ENCODE peak calls at places on chromosomes 16 and 17, in four cellular contexts. Z is HCT116, U is SK-N-SH, X is GM12878. T is an unnamed sample.

GRCh38 chr17:72715906-72716572 is 376.4 kb downstream of the SLC39A11 start:
- DNase-seq in X (no peak), Z (peak; percentile 100), U (no peak), T (no peak)

GRCh38 chr17:71412803-71413202 is 708.0 kb upstream of the SOX9 start:
- DNase-seq in U (no peak), X (no peak), Z (peak; percentile 93), T (no peak)

GRCh38 chr16:16915771-16916170 is 536.8 kb downstream of the NPIPA7 start:
- DNase-seq in X (no peak), U (no peak), Z (no peak), T (no peak)

GRCh38 chr17:79116575-79117368 is 42.1 kb downstream of the ENGASE start:
- DNase-seq in U (no peak), X (no peak), Z (no peak), T (no peak)

GRCh38 chr16:57194512-57194911 is 8.4 kb downstream of the RSPRY1 start:
- DNase-seq in Z (peak; percentile 54), U (peak; percentile 25), X (no peak), T (peak; percentile 22)

GRCh38 chr17:78759203-78759968 is 22.7 kb downstream of the CYTH1 start:
- DNase-seq in U (peak; percentile 58), Z (no peak), X (no peak), T (no peak)

GRCh38 chr16:7745321-7745720 is 412.7 kb downstream of the RBFOX1 start:
- DNase-seq in U (no peak), X (no peak), Z (no peak), T (no peak)

GRCh38 chr16:7505495-7505894 is 172.8 kb downstream of the RBFOX1 start:
- DNase-seq in X (no peak), Z (no peak), U (no peak), T (no peak)

GRCh38 chr17:74770498-74771318 is 5.4 kb downstream of the NAT9 start:
- DNase-seq in U (peak; percentile 91), Z (peak; percentile 41), X (no peak), T (peak; percentile 70)

GRCh38 chr17:16944334-16945140 is 27.4 kb downstream of the TNFRSF13B start:
- DNase-seq in U (no peak), X (no peak), Z (no peak), T (no peak)

GRCh38 chr16:70573451-70574121 is 50.0 kb downstream of the SF3B3 start:
- DNase-seq in X (no peak), Z (no peak), U (no peak), T (no peak)

GRCh38 chr16:66093217-66093616 is 273.3 kb upstream of the CDH5 start:
- DNase-seq in Z (no peak), X (no peak), U (no peak), T (no peak)

GRCh38 chr17:56798916-56799315 is 34.8 kb downstream of the C17orf67 start:
- DNase-seq in U (no peak), Z (no peak), X (no peak), T (no peak)

GRCh38 chr17:36846410-36847292 is 90.6 kb upstream of the LHX1 start:
- DNase-seq in U (no peak), Z (no peak), X (no peak), T (no peak)
- TF ChIP-seq ZBTB33 in U (no peak), Z (no peak), X (no peak), T (no peak)

GRCh38 chr16:10608687-10609409 is 28.4 kb upstream of the EMP2 start:
- DNase-seq in X (no peak), U (no peak), Z (no peak), T (no peak)

GRCh38 chr16:10610499-10611184 is 30.2 kb upstream of the EMP2 start:
- DNase-seq in Z (no peak), U (no peak), X (no peak), T (no peak)

GRCh38 chr16:10607157-10607556 is 26.8 kb upstream of the EMP2 start:
- DNase-seq in U (no peak), Z (no peak), X (no peak), T (no peak)

GRCh38 chr16:10611825-10612342 is 31.5 kb upstream of the EMP2 start:
- DNase-seq in U (no peak), X (no peak), Z (no peak), T (no peak)

DNA sequence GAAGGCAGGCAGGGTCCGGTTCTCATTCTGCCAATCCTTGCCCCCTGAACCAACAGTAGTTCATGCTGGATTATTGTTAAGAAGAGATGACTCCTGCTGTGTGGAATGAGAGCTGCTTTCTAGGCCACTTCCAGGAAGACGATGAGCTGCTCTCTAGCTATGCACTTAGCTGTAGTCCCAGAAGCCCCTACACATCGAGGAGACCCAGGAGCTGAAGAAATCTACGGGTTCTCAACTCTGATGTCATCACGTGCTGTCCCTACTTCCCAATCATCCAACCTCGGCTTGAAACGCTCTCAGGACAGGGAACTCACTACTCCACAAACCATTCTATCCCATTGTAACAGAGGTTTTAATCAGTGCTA is 29.0 kb upstream of the EMP2 start:
- DNase-seq in X (no peak), U (no peak), Z (no peak), T (no peak)
- TF ChIP-seq ZBTB33 in X (no peak), U (no peak), Z (no peak), T (no peak)

GRCh38 chr17:28335959-28336871 is 654 bp downstream of the TNFAIP1 start:
- DNase-seq in Z (peak; percentile 75), X (no peak), U (peak; percentile 75), T (peak; percentile 32)

GRCh38 chr17:28334176-28334575 is 1.1 kb downstream of the IFT20 start:
- DNase-seq in Z (no peak), U (no peak), X (no peak), T (no peak)

GRCh38 chr17:28333083-28333746 is 2.1 kb downstream of the IFT20 start:
- DNase-seq in X (no peak), Z (no peak), U (no peak), T (no peak)

GRCh38 chr17:28335201-28335958 is at the start of the genes IFT20 and TNFAIP1:
- DNase-seq in Z (peak; percentile 99), X (peak; percentile 98), U (peak; percentile 95), T (peak; percentile 99)

GRCh38 chr17:28334666-28335200 is 539 bp downstream of the IFT20 start:
- DNase-seq in X (no peak), U (no peak), Z (no peak), T (no peak)
- TF ChIP-seq ZBTB33 in X (no peak), U (no peak), Z (no peak), T (no peak)

DNA sequence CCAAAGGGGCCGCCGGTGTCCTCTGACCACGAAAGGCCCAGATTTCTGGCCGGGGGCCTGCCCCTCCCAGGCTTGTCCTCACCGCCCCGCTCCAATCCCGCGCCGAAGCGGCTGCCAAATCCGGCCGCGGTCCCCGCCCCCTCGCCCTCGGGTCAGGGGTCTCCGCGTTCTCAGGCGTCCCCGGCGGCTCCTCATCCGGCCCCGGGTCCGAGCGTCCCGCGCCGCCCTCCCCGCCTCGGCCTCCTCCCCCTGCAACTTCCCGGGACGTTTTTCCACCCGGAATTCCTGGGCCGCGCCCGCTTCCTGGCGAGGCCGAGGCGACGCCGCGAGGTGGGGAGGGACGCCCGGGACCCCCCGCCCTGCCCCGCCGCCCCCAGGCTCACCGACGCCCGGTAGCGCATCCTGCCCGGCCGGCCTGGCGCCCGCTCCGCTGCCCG is 7.2 kb downstream of the MYO1C start:
- DNase-seq in U (peak; percentile 80), Z (no peak), X (no peak), T (peak; percentile 34)
- TF ChIP-seq ZBTB33 in U (no peak), Z (no peak), X (no peak), T (no peak)

GRCh38 chr17:37737081-37737480 is 7.8 kb downstream of the HNF1B start:
- DNase-seq in Z (no peak), X (no peak), U (no peak), T (no peak)

GRCh38 chr17:37735165-37735564 is 9.7 kb downstream of the HNF1B start:
- DNase-seq in U (no peak), Z (no peak), X (no peak), T (no peak)

GRCh38 chr17:37736428-37736827 is 8.4 kb downstream of the HNF1B start:
- DNase-seq in U (no peak), X (no peak), Z (no peak), T (no peak)

GRCh38 chr17:37740861-37741260 is 4.0 kb downstream of the HNF1B start:
- DNase-seq in U (no peak), X (no peak), Z (no peak), T (no peak)

GRCh38 chr17:37737971-37738370 is 6.9 kb downstream of the HNF1B start:
- DNase-seq in X (no peak), U (no peak), Z (no peak), T (no peak)
- TF ChIP-seq ZBTB33 in X (no peak), U (no peak), Z (no peak), T (no peak)

DNA sequence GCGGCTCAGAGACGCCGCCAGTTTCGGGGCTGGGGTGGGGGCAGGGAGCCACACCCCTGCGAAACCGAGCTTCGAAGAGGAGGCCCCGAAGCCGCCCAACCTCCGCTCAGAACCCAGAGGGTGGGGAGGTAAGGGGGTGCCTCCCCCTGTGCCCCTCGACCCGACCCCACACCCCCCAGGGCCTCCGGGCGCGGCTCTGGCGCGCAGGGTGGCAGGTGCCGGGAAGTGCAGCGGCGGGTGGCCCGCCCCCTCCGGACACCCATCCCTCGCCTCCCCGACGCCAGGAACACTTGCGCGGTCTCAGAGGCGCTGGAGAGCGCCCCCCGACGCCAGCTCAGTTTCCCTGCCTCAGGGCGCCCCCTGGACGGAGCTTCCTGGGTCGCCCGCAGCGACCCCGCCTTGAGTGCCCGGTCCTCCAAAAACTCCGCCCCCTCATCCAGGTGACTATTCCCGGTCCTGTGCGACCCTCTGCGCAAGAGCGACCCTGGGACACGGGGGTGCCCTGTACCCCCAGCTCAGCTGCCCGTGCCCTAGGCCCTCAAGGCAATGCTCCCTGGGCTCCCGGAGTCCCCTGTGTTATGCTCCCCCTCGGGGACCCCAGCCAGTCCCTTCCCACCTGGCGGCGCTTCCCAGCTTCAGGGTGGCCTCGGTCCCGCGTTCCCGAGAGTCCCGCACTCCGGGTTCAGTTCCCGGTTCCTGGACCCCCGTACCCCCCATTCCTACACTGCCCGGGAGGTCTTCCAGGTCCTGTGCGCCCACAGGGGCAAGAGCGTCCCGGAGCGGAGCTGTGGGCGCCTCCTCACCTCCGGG is 562 bp downstream of the PPL start:
- DNase-seq in U (peak; percentile 75), Z (no peak), X (no peak), T (peak; percentile 55)
- TF ChIP-seq ZBTB33 in U (no peak), Z (no peak), X (no peak), T (no peak)

GRCh38 chr16:30948087-30948955 is 547 bp upstream of the ORAI3 start:
- DNase-seq in X (no peak), U (peak; percentile 95), Z (peak; percentile 92), T (peak; percentile 65)
- TF ChIP-seq ZBTB33 in X (no peak), U (no peak), Z (no peak), T (peak; percentile 94)

GRCh38 chr16:53768593-53768992 is 64.6 kb downstream of the FTO start:
- DNase-seq in U (no peak), X (no peak), Z (peak; percentile 61), T (peak; percentile 22)
- TF ChIP-seq ZBTB33 in U (no peak), X (no peak), Z (no peak), T (no peak)

DNA sequence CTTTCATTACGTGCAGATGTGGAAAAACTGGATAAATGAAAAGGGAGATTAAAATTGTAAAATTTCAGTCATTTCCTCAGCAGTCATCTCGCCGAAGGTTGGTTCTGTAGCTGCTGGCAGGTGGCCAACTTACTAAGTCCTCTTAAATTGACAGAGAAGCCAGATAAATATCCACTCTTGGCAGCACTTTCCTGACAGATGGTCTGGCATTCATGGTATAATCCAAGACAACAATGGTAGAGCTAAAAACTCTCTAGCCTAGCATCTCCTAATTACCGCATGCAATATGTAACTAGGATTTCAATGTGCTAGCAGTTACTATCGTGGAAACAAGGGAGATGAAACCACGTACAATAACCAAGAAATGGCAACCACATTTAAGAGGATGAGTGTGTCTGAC is 306.3 kb downstream of the CNTNAP4 start:
- DNase-seq in X (no peak), Z (no peak), U (peak; percentile 55), T (no peak)
- TF ChIP-seq ZBTB33 in X (no peak), Z (no peak), U (no peak), T (no peak)